ENCODE peak calls at places on chromosome 7, in five cellular contexts. One of them, this sample, is unnamed.

GRCh38 chr7:27171636-27172387 is 2.3 kb downstream of the HOXA10 start:
- DNase-seq in NAMALWA: no peak
- DNase-seq in lower lobe of right lung: no peak
- DNase-seq in GM20000: no peak
- DNase-seq in chondrocyte: peak; percentile 47
- DNase-seq in this sample: no peak

GRCh38 chr7:38628630-38629385 is 2.4 kb downstream of the AMPH start:
- DNase-seq in NAMALWA: no peak
- DNase-seq in GM20000: no peak
- DNase-seq in lower lobe of right lung: no peak
- DNase-seq in chondrocyte: no peak
- DNase-seq in this sample: no peak

GRCh38 chr7:31175672-31176071 is 123.6 kb downstream of the ADCYAP1R1 start:
- DNase-seq in NAMALWA: peak; percentile 51
- DNase-seq in lower lobe of right lung: no peak
- DNase-seq in GM20000: no peak
- DNase-seq in chondrocyte: no peak
- DNase-seq in this sample: peak; percentile 3

GRCh38 chr7:135772639-135773019 is 24.0 kb upstream of the FAM180A start:
- DNase-seq in NAMALWA: no peak
- DNase-seq in GM20000: no peak
- DNase-seq in lower lobe of right lung: no peak
- DNase-seq in chondrocyte: no peak
- DNase-seq in this sample: no peak

GRCh38 chr7:94676431-94676830 is 20.5 kb upstream of the SGCE start:
- DNase-seq in lower lobe of right lung: no peak
- DNase-seq in chondrocyte: no peak
- DNase-seq in GM20000: no peak
- DNase-seq in NAMALWA: no peak
- DNase-seq in this sample: no peak

GRCh38 chr7:1679966-1680730 is 10.1 kb downstream of the ELFN1 start:
- DNase-seq in lower lobe of right lung: no peak
- DNase-seq in GM20000: no peak
- DNase-seq in NAMALWA: no peak
- DNase-seq in chondrocyte: peak; percentile 48
- DNase-seq in this sample: no peak

GRCh38 chr7:138919912-138920311 is 61.3 kb downstream of the KIAA1549 start:
- DNase-seq in GM20000: no peak
- DNase-seq in NAMALWA: no peak
- DNase-seq in chondrocyte: no peak
- DNase-seq in lower lobe of right lung: no peak
- DNase-seq in this sample: no peak

GRCh38 chr7:65251851-65252620 is 121.6 kb upstream of the ZNF92 start:
- DNase-seq in lower lobe of right lung: peak; percentile 78
- DNase-seq in chondrocyte: no peak
- DNase-seq in NAMALWA: peak; percentile 70
- DNase-seq in GM20000: peak; percentile 77
- DNase-seq in this sample: peak; percentile 74

GRCh38 chr7:25628446-25628845 is 400.2 kb upstream of the NPVF start:
- DNase-seq in NAMALWA: no peak
- DNase-seq in chondrocyte: no peak
- DNase-seq in GM20000: no peak
- DNase-seq in lower lobe of right lung: no peak
- DNase-seq in this sample: no peak

GRCh38 chr7:118615686-118616085 is 391.2 kb downstream of the ANKRD7 start:
- DNase-seq in lower lobe of right lung: no peak
- DNase-seq in NAMALWA: no peak
- DNase-seq in chondrocyte: no peak
- DNase-seq in GM20000: no peak
- DNase-seq in this sample: no peak

This sample was measured in bronchial epithelial cell.